ENCODE peak calls at places on chromosomes 6 and 20, in five cellular contexts. One of them, this sample, is unnamed.
A peak's percentile ranks its signal among the peaks of the same experiment; 100 is the strongest.

GRCh38 chr6:37127961-37128862 is 41.7 kb upstream of the PIM1 start:
- DNase-seq in neuronal stem cell: no peak
- DNase-seq in H1: no peak
- DNase-seq in H9: no peak
- DNase-seq in trophoblast cell: peak; percentile 95
- DNase-seq in this sample: peak; percentile 46

GRCh38 chr6:141398954-141399353 is 733.8 kb upstream of the GJE1 start:
- DNase-seq in neuronal stem cell: no peak
- DNase-seq in H1: no peak
- DNase-seq in H9: no peak
- DNase-seq in trophoblast cell: no peak
- DNase-seq in this sample: no peak

GRCh38 chr6:80145509-80145908 is 39.0 kb downstream of the BCKDHB start:
- DNase-seq in neuronal stem cell: no peak
- DNase-seq in H1: no peak
- DNase-seq in H9: no peak
- DNase-seq in trophoblast cell: no peak
- DNase-seq in this sample: no peak

GRCh38 chr6:135830971-135831370 is 20.5 kb upstream of the PDE7B start:
- DNase-seq in neuronal stem cell: no peak
- DNase-seq in H1: no peak
- DNase-seq in H9: no peak
- DNase-seq in trophoblast cell: no peak
- DNase-seq in this sample: no peak

GRCh38 chr6:95576218-95576617 is 1.1 kb upstream of the MANEA start:
- DNase-seq in neuronal stem cell: no peak
- DNase-seq in H1: no peak
- DNase-seq in H9: no peak
- DNase-seq in trophoblast cell: no peak
- DNase-seq in this sample: no peak

GRCh38 chr20:48041078-48041780 is 255.9 kb upstream of the SULF2 start:
- DNase-seq in neuronal stem cell: no peak
- DNase-seq in H1: no peak
- DNase-seq in H9: no peak
- DNase-seq in trophoblast cell: no peak
- DNase-seq in this sample: no peak

GRCh38 chr6:134175532-134176282 is 123.3 kb upstream of the SLC2A12 start:
- DNase-seq in neuronal stem cell: peak; percentile 52
- DNase-seq in H1: no peak
- DNase-seq in H9: no peak
- DNase-seq in trophoblast cell: peak; percentile 36
- DNase-seq in this sample: peak; percentile 83

GRCh38 chr6:40778918-40779317 is 191.8 kb upstream of the LRFN2 start:
- DNase-seq in neuronal stem cell: no peak
- DNase-seq in H1: no peak
- DNase-seq in H9: no peak
- DNase-seq in trophoblast cell: no peak
- DNase-seq in this sample: no peak

GRCh38 chr6:107079429-107079828 is 35.9 kb downstream of the BEND3 start:
- DNase-seq in neuronal stem cell: no peak
- DNase-seq in H1: no peak
- DNase-seq in H9: peak; percentile 70
- DNase-seq in trophoblast cell: no peak
- DNase-seq in this sample: no peak

GRCh38 chr20:62651285-62652021 is 9.2 kb downstream of the SLCO4A1 start:
- DNase-seq in neuronal stem cell: no peak
- DNase-seq in H1: no peak
- DNase-seq in H9: no peak
- DNase-seq in trophoblast cell: peak; percentile 57
- DNase-seq in this sample: peak; percentile 19

GRCh38 chr20:56440346-56441007 is 27.9 kb upstream of the RTF2 start:
- DNase-seq in neuronal stem cell: no peak
- DNase-seq in H1: no peak
- DNase-seq in H9: no peak
- DNase-seq in trophoblast cell: no peak
- DNase-seq in this sample: peak; percentile 37

GRCh38 chr6:40719671-40720374 is 132.7 kb upstream of the LRFN2 start:
- DNase-seq in neuronal stem cell: no peak
- DNase-seq in H1: no peak
- DNase-seq in H9: peak; percentile 55
- DNase-seq in trophoblast cell: no peak
- DNase-seq in this sample: peak; percentile 82

GRCh38 chr6:159968295-159969203 is at the start of gene IGF2R:
- DNase-seq in neuronal stem cell: peak; percentile 83
- DNase-seq in H1: no peak
- DNase-seq in H9: peak; percentile 94
- DNase-seq in trophoblast cell: peak; percentile 87
- DNase-seq in this sample: peak; percentile 83

GRCh38 chr6:148203970-148204369 is 138.7 kb upstream of the SASH1 start:
- DNase-seq in neuronal stem cell: no peak
- DNase-seq in H1: no peak
- DNase-seq in H9: no peak
- DNase-seq in trophoblast cell: peak; percentile 65
- DNase-seq in this sample: peak; percentile 30

GRCh38 chr20:44594730-44595129 is 12.4 kb downstream of the PKIG start:
- DNase-seq in neuronal stem cell: no peak
- DNase-seq in H1: no peak
- DNase-seq in H9: no peak
- DNase-seq in trophoblast cell: peak; percentile 88
- DNase-seq in this sample: peak; percentile 81

GRCh38 chr20:61835791-61836350 is 229.8 kb downstream of the TAF4 start:
- DNase-seq in neuronal stem cell: no peak
- DNase-seq in H1: no peak
- DNase-seq in H9: no peak
- DNase-seq in trophoblast cell: no peak
- DNase-seq in this sample: no peak

GRCh38 chr20:63186528-63187316 is 29.2 kb downstream of the YTHDF1 start:
- DNase-seq in neuronal stem cell: no peak
- DNase-seq in H1: no peak
- DNase-seq in H9: no peak
- DNase-seq in trophoblast cell: peak; percentile 17
- DNase-seq in this sample: peak; percentile 10

GRCh38 chr6:33724281-33725023 is 13.0 kb upstream of the UQCC2 start:
- DNase-seq in neuronal stem cell: no peak
- DNase-seq in H1: no peak
- DNase-seq in H9: no peak
- DNase-seq in trophoblast cell: no peak
- DNase-seq in this sample: no peak
- H2BK12ac ChIP-seq in neuronal stem cell: no peak overlapping the region
- H2BK12ac ChIP-seq in H1: no peak overlapping the region
- H2BK12ac ChIP-seq in H9: no peak overlapping the region
- H2BK12ac ChIP-seq in trophoblast cell: no peak overlapping the region
- H2BK12ac ChIP-seq in this sample: no peak overlapping the region

DNA sequence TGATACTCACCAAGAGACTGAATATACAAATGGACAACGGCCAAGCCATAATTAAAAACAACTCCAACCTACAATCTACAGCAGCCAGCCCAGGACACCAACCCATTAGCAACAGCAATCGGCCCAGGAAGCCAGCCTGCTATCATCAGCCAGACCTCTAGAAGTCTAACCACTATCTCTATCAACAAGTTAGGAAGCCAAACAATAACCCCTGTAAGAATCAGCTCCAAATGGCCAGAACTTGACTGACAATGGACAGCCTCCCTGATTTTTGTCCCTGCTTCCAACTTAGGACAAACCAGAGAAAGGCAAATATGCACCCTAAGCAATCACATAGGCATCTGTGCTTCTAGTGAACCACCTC is 511.8 kb upstream of the JARID2 start:
- DNase-seq in neuronal stem cell: no peak
- DNase-seq in H1: no peak
- DNase-seq in H9: no peak
- DNase-seq in trophoblast cell: no peak
- DNase-seq in this sample: no peak
- H4K91ac ChIP-seq in neuronal stem cell: no peak overlapping the region
- H4K91ac ChIP-seq in H1: no peak overlapping the region
- H4K91ac ChIP-seq in H9: no peak overlapping the region
- H4K91ac ChIP-seq in trophoblast cell: peak overlapping the region; percentile 32
- H4K91ac ChIP-seq in this sample: peak overlapping the region; percentile 78

DNA sequence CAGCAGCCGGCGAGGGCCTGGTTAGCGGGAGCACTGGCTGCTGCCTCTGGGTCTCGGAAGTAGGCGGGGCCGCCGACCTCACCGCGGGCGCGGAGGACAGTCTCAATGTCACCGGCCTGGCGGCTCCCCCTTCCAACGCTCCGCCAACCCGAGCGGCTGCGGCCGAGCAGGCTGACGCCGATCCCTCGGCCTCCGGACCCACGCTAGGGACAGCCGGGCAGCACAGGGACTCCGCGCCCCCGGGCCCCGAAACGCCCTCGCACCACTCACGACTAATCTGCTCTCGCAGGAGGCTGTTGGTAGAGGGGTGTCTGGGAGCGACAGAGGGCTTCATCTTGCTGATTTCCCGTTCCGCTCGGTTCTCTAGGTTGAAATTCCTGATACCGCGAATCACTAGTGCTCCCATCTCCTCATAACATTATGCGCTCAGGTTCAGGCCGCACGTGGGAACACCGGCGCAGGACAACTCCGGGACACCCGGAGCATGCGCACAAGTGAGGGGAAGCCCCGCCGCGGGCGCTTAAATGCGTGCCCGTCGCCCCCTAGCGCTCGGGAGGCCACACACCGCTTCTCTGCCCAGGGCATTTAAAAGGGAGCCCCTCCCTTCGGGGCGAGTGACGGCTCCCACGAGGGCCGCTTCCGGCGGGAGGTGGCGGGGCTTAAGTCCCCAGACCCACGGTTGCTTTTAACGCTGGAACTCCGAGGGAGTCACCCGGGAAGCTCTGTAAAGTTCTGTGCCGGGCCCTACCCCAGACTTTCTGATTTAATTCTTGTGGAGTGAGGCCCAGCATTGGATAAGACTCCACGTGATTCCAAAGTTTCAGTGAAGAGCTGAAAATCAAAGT is at the start of gene NDUFAF4:
- DNase-seq in neuronal stem cell: peak; percentile 91
- DNase-seq in H1: peak; percentile 72
- DNase-seq in H9: peak; percentile 94
- DNase-seq in trophoblast cell: peak; percentile 95
- DNase-seq in this sample: peak; percentile 95
- H3K14ac ChIP-seq in neuronal stem cell: peak within 1 kb of the TSS; percentile 85
- H3K14ac ChIP-seq in H1: no peak within 1 kb of the TSS
- H3K14ac ChIP-seq in H9: no peak within 1 kb of the TSS
- H3K14ac ChIP-seq in trophoblast cell: peak within 1 kb of the TSS; percentile 65
- H3K14ac ChIP-seq in this sample: no peak within 1 kb of the TSS

GRCh38 chr6:82645536-82646230 is 282.1 kb downstream of the TPBG start:
- DNase-seq in neuronal stem cell: no peak
- DNase-seq in H1: no peak
- DNase-seq in H9: no peak
- DNase-seq in trophoblast cell: no peak
- DNase-seq in this sample: no peak

GRCh38 chr6:82651845-82652333 is 288.3 kb downstream of the TPBG start:
- DNase-seq in neuronal stem cell: no peak
- DNase-seq in H1: no peak
- DNase-seq in H9: no peak
- DNase-seq in trophoblast cell: no peak
- DNase-seq in this sample: no peak

GRCh38 chr6:82641677-82642076 is 278.1 kb downstream of the TPBG start:
- DNase-seq in neuronal stem cell: no peak
- DNase-seq in H1: no peak
- DNase-seq in H9: no peak
- DNase-seq in trophoblast cell: no peak
- DNase-seq in this sample: no peak

GRCh38 chr6:82646231-82646615 is 282.6 kb downstream of the TPBG start:
- DNase-seq in neuronal stem cell: no peak
- DNase-seq in H1: no peak
- DNase-seq in H9: no peak
- DNase-seq in trophoblast cell: no peak
- DNase-seq in this sample: no peak
- H2BK12ac ChIP-seq in neuronal stem cell: no peak overlapping the region
- H2BK12ac ChIP-seq in H1: no peak overlapping the region
- H2BK12ac ChIP-seq in H9: no peak overlapping the region
- H2BK12ac ChIP-seq in trophoblast cell: no peak overlapping the region
- H2BK12ac ChIP-seq in this sample: no peak overlapping the region

GRCh38 chr6:168283686-168284025 is 35.9 kb downstream of the DACT2 start:
- DNase-seq in neuronal stem cell: no peak
- DNase-seq in H1: no peak
- DNase-seq in H9: no peak
- DNase-seq in trophoblast cell: no peak
- DNase-seq in this sample: no peak
- H4K91ac ChIP-seq in neuronal stem cell: no peak overlapping the region
- H4K91ac ChIP-seq in H1: no peak overlapping the region
- H4K91ac ChIP-seq in H9: no peak overlapping the region
- H4K91ac ChIP-seq in trophoblast cell: no peak overlapping the region
- H4K91ac ChIP-seq in this sample: no peak overlapping the region

GRCh38 chr6:75601608-75602163 is at the start of gene SENP6:
- DNase-seq in neuronal stem cell: peak; percentile 82
- DNase-seq in H1: no peak
- DNase-seq in H9: peak; percentile 74
- DNase-seq in trophoblast cell: peak; percentile 80
- DNase-seq in this sample: peak; percentile 87

GRCh38 chr6:75602897-75603395 is 1.3 kb downstream of the SENP6 start:
- DNase-seq in neuronal stem cell: no peak
- DNase-seq in H1: no peak
- DNase-seq in H9: no peak
- DNase-seq in trophoblast cell: no peak
- DNase-seq in this sample: no peak

GRCh38 chr6:75602164-75602896 is 650 bp downstream of the SENP6 start:
- DNase-seq in neuronal stem cell: no peak
- DNase-seq in H1: no peak
- DNase-seq in H9: peak; percentile 52
- DNase-seq in trophoblast cell: peak; percentile 17
- DNase-seq in this sample: no peak

GRCh38 chr6:75604294-75604693 is 2.6 kb downstream of the SENP6 start:
- DNase-seq in neuronal stem cell: no peak
- DNase-seq in H1: no peak
- DNase-seq in H9: no peak
- DNase-seq in trophoblast cell: no peak
- DNase-seq in this sample: no peak

DNA sequence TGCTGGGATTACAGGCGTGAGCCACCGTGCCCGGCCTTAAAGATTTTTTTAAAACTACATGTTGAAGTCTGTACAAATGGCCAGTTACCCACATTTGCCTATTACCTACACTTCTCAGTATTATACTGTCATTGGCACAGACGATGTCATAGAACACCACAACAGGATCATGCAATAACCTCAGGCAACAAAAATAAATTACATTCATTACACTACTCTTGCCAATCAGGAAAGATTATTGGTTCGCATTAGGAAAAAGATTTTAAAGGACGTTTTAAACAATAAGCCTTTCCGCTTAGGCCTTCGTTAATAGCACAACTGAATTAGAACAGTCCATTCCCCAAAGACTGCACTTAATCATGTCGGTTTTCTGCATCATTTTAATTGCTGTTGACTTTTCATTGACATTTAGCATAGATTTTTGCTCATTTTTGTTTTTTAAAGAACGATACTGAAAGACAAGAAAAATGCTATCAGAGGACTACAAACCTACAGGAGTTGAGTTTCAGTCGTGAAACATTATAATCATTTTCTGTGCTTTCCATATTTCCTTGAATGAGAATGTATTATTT is 900 bp upstream of the SENP6 start:
- DNase-seq in neuronal stem cell: no peak
- DNase-seq in H1: no peak
- DNase-seq in H9: no peak
- DNase-seq in trophoblast cell: no peak
- DNase-seq in this sample: peak; percentile 17
- H3K14ac ChIP-seq in neuronal stem cell: no peak overlapping the region
- H3K14ac ChIP-seq in H1: no peak overlapping the region
- H3K14ac ChIP-seq in H9: no peak overlapping the region
- H3K14ac ChIP-seq in trophoblast cell: no peak overlapping the region
- H3K14ac ChIP-seq in this sample: no peak overlapping the region